ENCODE peak calls at places on chromosomes 7 and 10, in seven cellular contexts. One of them, this sample, is unnamed. For H3K36me3, the result is how much of the 10 kb centered on the place peaks cover.

GRCh38 chr10:43292745-43293676 is 26.1 kb upstream of the RASGEF1A start:
- DNase-seq in cardiac muscle cell: peak
- DNase-seq in left ventricle myocardium inferior: no peak
- DNase-seq in tibial nerve: peak
- DNase-seq in gastrocnemius medialis: peak
- DNase-seq in SJSA1: peak
- DNase-seq in esophagus muscularis mucosa: no peak
- DNase-seq in this sample: no peak

GRCh38 chr7:30896041-30896440 is 15.6 kb upstream of the AQP1 start:
- DNase-seq in cardiac muscle cell: no peak
- DNase-seq in left ventricle myocardium inferior: no peak
- DNase-seq in tibial nerve: no peak
- DNase-seq in gastrocnemius medialis: no peak
- DNase-seq in SJSA1: no peak
- DNase-seq in esophagus muscularis mucosa: no peak
- DNase-seq in this sample: no peak

GRCh38 chr7:4712371-4713182 is 30.5 kb downstream of the FOXK1 start:
- DNase-seq in cardiac muscle cell: no peak
- DNase-seq in left ventricle myocardium inferior: no peak
- DNase-seq in tibial nerve: no peak
- DNase-seq in gastrocnemius medialis: peak
- DNase-seq in SJSA1: peak
- DNase-seq in esophagus muscularis mucosa: no peak
- DNase-seq in this sample: no peak

GRCh38 chr10:123573236-123574147 is 92.7 kb upstream of the GPR26 start:
- DNase-seq in cardiac muscle cell: peak
- DNase-seq in left ventricle myocardium inferior: peak
- DNase-seq in tibial nerve: no peak
- DNase-seq in gastrocnemius medialis: no peak
- DNase-seq in SJSA1: no peak
- DNase-seq in esophagus muscularis mucosa: no peak
- DNase-seq in this sample: no peak

GRCh38 chr7:28093617-28094232 is 86.9 kb downstream of the JAZF1 start:
- DNase-seq in cardiac muscle cell: peak
- DNase-seq in left ventricle myocardium inferior: peak
- DNase-seq in tibial nerve: peak
- DNase-seq in gastrocnemius medialis: no peak
- DNase-seq in SJSA1: peak
- DNase-seq in esophagus muscularis mucosa: no peak
- DNase-seq in this sample: no peak

GRCh38 chr7:851204-851603 is 18.9 kb downstream of the SUN1 start:
- DNase-seq in cardiac muscle cell: no peak
- DNase-seq in left ventricle myocardium inferior: no peak
- DNase-seq in tibial nerve: no peak
- DNase-seq in gastrocnemius medialis: no peak
- DNase-seq in SJSA1: no peak
- DNase-seq in esophagus muscularis mucosa: no peak
- DNase-seq in this sample: no peak

GRCh38 chr10:5076615-5077014 is 17.6 kb upstream of the AKR1C3 start:
- DNase-seq in cardiac muscle cell: no peak
- DNase-seq in left ventricle myocardium inferior: no peak
- DNase-seq in tibial nerve: no peak
- DNase-seq in gastrocnemius medialis: no peak
- DNase-seq in SJSA1: no peak
- DNase-seq in esophagus muscularis mucosa: no peak
- DNase-seq in this sample: no peak

GRCh38 chr7:126791306-126791705 is 461.4 kb downstream of the GRM8 start:
- DNase-seq in cardiac muscle cell: no peak
- DNase-seq in left ventricle myocardium inferior: no peak
- DNase-seq in tibial nerve: no peak
- DNase-seq in gastrocnemius medialis: no peak
- DNase-seq in SJSA1: no peak
- DNase-seq in esophagus muscularis mucosa: no peak
- DNase-seq in this sample: peak

GRCh38 chr10:79360499-79361342 is 13.5 kb downstream of the PPIF start:
- DNase-seq in cardiac muscle cell: no peak
- DNase-seq in left ventricle myocardium inferior: no peak
- DNase-seq in tibial nerve: no peak
- DNase-seq in gastrocnemius medialis: no peak
- DNase-seq in SJSA1: peak
- DNase-seq in esophagus muscularis mucosa: no peak
- DNase-seq in this sample: no peak

GRCh38 chr10:99630439-99630838 is 10.2 kb upstream of the SLC25A28 start:
- DNase-seq in cardiac muscle cell: no peak
- DNase-seq in left ventricle myocardium inferior: no peak
- DNase-seq in tibial nerve: no peak
- DNase-seq in gastrocnemius medialis: no peak
- DNase-seq in SJSA1: no peak
- DNase-seq in esophagus muscularis mucosa: no peak
- DNase-seq in this sample: no peak

GRCh38 chr10:125114761-125115391 is 45.5 kb downstream of the CTBP2 start:
- DNase-seq in cardiac muscle cell: no peak
- DNase-seq in left ventricle myocardium inferior: no peak
- DNase-seq in tibial nerve: no peak
- DNase-seq in gastrocnemius medialis: no peak
- DNase-seq in SJSA1: no peak
- DNase-seq in esophagus muscularis mucosa: no peak
- DNase-seq in this sample: no peak

GRCh38 chr10:122446668-122447410 is 7.6 kb upstream of the ARMS2 start:
- DNase-seq in cardiac muscle cell: no peak
- DNase-seq in left ventricle myocardium inferior: no peak
- DNase-seq in tibial nerve: no peak
- DNase-seq in gastrocnemius medialis: no peak
- DNase-seq in SJSA1: no peak
- DNase-seq in esophagus muscularis mucosa: no peak
- DNase-seq in this sample: no peak

GRCh38 chr10:70115948-70116682 is 16.5 kb downstream of the AIFM2 start:
- DNase-seq in cardiac muscle cell: peak
- DNase-seq in left ventricle myocardium inferior: peak
- DNase-seq in tibial nerve: no peak
- DNase-seq in gastrocnemius medialis: no peak
- DNase-seq in SJSA1: peak
- DNase-seq in esophagus muscularis mucosa: no peak
- DNase-seq in this sample: no peak

GRCh38 chr7:66356277-66356721 is 151.2 kb downstream of the TPST1 start:
- DNase-seq in cardiac muscle cell: no peak
- DNase-seq in left ventricle myocardium inferior: no peak
- DNase-seq in tibial nerve: no peak
- DNase-seq in gastrocnemius medialis: no peak
- DNase-seq in SJSA1: peak
- DNase-seq in esophagus muscularis mucosa: no peak
- DNase-seq in this sample: no peak

GRCh38 chr7:5077740-5078139 is 32.1 kb downstream of the RBAK start:
- DNase-seq in cardiac muscle cell: no peak
- DNase-seq in left ventricle myocardium inferior: no peak
- DNase-seq in tibial nerve: no peak
- DNase-seq in gastrocnemius medialis: no peak
- DNase-seq in SJSA1: no peak
- DNase-seq in esophagus muscularis mucosa: no peak
- DNase-seq in this sample: no peak

GRCh38 chr7:159033956-159034938 is 110.4 kb downstream of the VIPR2 start:
- DNase-seq in cardiac muscle cell: no peak
- DNase-seq in left ventricle myocardium inferior: no peak
- DNase-seq in tibial nerve: no peak
- DNase-seq in gastrocnemius medialis: no peak
- DNase-seq in SJSA1: no peak
- DNase-seq in esophagus muscularis mucosa: peak
- DNase-seq in this sample: no peak

GRCh38 chr7:100965723-100966541 is 3.4 kb upstream of the MUC12 start:
- DNase-seq in cardiac muscle cell: peak
- DNase-seq in left ventricle myocardium inferior: peak
- DNase-seq in tibial nerve: no peak
- DNase-seq in gastrocnemius medialis: no peak
- DNase-seq in SJSA1: peak
- DNase-seq in esophagus muscularis mucosa: no peak
- DNase-seq in this sample: no peak
- H3K4me3 ChIP-seq in cardiac muscle cell: peak
- H3K4me3 ChIP-seq in left ventricle myocardium inferior: peak
- H3K4me3 ChIP-seq in tibial nerve: no peak
- H3K4me3 ChIP-seq in gastrocnemius medialis: peak
- H3K4me3 ChIP-seq in SJSA1: no peak
- H3K4me3 ChIP-seq in esophagus muscularis mucosa: peak
- H3K4me3 ChIP-seq in this sample: no peak

DNA sequence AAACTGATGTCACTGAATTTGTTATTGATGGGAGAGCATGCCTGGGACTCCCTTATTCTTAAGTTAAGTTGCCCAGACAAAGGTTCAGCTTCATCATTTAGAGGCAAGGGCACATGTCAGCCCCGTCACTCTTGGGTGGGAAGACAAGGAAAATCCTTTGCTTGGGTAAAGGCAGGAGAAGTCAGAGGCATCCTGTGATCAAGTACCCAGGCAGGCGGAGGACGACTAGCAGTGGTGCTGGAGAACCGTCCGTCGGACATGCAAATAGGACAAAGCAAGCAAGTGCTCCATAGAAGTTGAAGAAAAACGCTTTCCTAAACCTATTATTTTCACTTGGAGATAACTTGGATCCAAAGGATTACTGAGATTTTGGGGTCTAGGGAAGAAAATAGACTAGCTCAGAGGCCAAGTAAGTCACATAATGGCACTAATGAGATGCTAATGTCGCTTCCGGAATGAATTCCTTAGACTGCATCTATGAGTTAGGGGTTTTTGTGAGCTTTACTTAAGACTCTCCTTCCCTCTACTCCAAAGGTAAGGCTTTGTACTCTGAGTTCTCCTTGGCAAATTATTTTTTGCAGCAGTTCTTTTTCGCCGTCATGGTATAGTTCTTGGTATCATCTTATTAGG is 143.8 kb upstream of the KLF14 start:
- DNase-seq in cardiac muscle cell: no peak
- DNase-seq in left ventricle myocardium inferior: no peak
- DNase-seq in tibial nerve: no peak
- DNase-seq in gastrocnemius medialis: no peak
- DNase-seq in SJSA1: no peak
- DNase-seq in esophagus muscularis mucosa: no peak
- DNase-seq in this sample: no peak
- H3K36me3 ChIP-seq in cardiac muscle cell: under half
- H3K36me3 ChIP-seq in left ventricle myocardium inferior: half or more
- H3K36me3 ChIP-seq in tibial nerve: under half
- H3K36me3 ChIP-seq in gastrocnemius medialis: under half
- H3K36me3 ChIP-seq in SJSA1: half or more
- H3K36me3 ChIP-seq in esophagus muscularis mucosa: under half
- H3K36me3 ChIP-seq in this sample: under half

GRCh38 chr10:96697026-96697425 is 23.3 kb downstream of the PIK3AP1 start:
- DNase-seq in cardiac muscle cell: no peak
- DNase-seq in left ventricle myocardium inferior: no peak
- DNase-seq in tibial nerve: no peak
- DNase-seq in gastrocnemius medialis: no peak
- DNase-seq in SJSA1: no peak
- DNase-seq in esophagus muscularis mucosa: no peak
- DNase-seq in this sample: no peak

GRCh38 chr10:96695975-96696634 is 24.2 kb downstream of the PIK3AP1 start:
- DNase-seq in cardiac muscle cell: no peak
- DNase-seq in left ventricle myocardium inferior: no peak
- DNase-seq in tibial nerve: no peak
- DNase-seq in gastrocnemius medialis: no peak
- DNase-seq in SJSA1: no peak
- DNase-seq in esophagus muscularis mucosa: no peak
- DNase-seq in this sample: no peak

GRCh38 chr10:96697438-96697837 is 22.9 kb downstream of the PIK3AP1 start:
- DNase-seq in cardiac muscle cell: no peak
- DNase-seq in left ventricle myocardium inferior: no peak
- DNase-seq in tibial nerve: no peak
- DNase-seq in gastrocnemius medialis: no peak
- DNase-seq in SJSA1: no peak
- DNase-seq in esophagus muscularis mucosa: no peak
- DNase-seq in this sample: no peak

GRCh38 chr10:96693431-96693830 is 26.9 kb downstream of the PIK3AP1 start:
- DNase-seq in cardiac muscle cell: no peak
- DNase-seq in left ventricle myocardium inferior: no peak
- DNase-seq in tibial nerve: no peak
- DNase-seq in gastrocnemius medialis: no peak
- DNase-seq in SJSA1: no peak
- DNase-seq in esophagus muscularis mucosa: no peak
- DNase-seq in this sample: no peak

DNA sequence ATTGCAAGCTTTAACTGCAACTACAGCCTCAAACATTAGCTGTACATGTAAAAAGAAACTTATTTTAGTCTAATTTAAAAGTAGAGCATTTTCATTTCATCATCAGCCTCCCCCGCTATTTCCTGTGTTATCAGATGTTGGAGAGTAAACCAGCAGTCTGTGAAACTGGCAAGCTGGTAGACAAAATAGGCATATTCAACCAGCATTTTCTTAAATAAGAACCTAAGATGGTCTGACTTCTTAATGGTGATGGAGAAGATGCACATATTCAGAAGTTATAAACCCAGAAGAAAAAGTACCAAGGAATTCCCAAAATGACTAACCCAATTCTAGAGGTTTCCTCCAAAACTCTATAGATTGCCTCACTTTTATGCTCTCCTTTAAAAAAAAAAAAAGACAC is 24.9 kb downstream of the PIK3AP1 start:
- DNase-seq in cardiac muscle cell: no peak
- DNase-seq in left ventricle myocardium inferior: no peak
- DNase-seq in tibial nerve: no peak
- DNase-seq in gastrocnemius medialis: no peak
- DNase-seq in SJSA1: no peak
- DNase-seq in esophagus muscularis mucosa: no peak
- DNase-seq in this sample: no peak
- H3K4me3 ChIP-seq in cardiac muscle cell: no peak
- H3K4me3 ChIP-seq in left ventricle myocardium inferior: no peak
- H3K4me3 ChIP-seq in tibial nerve: no peak
- H3K4me3 ChIP-seq in gastrocnemius medialis: no peak
- H3K4me3 ChIP-seq in SJSA1: no peak
- H3K4me3 ChIP-seq in esophagus muscularis mucosa: no peak
- H3K4me3 ChIP-seq in this sample: no peak

GRCh38 chr10:94489976-94490788 is 55.4 kb upstream of the HELLS start:
- DNase-seq in cardiac muscle cell: no peak
- DNase-seq in left ventricle myocardium inferior: no peak
- DNase-seq in tibial nerve: no peak
- DNase-seq in gastrocnemius medialis: no peak
- DNase-seq in SJSA1: no peak
- DNase-seq in esophagus muscularis mucosa: no peak
- DNase-seq in this sample: no peak
- H3K36me3 ChIP-seq in cardiac muscle cell: under half
- H3K36me3 ChIP-seq in left ventricle myocardium inferior: under half
- H3K36me3 ChIP-seq in tibial nerve: under half
- H3K36me3 ChIP-seq in gastrocnemius medialis: under half
- H3K36me3 ChIP-seq in SJSA1: under half
- H3K36me3 ChIP-seq in esophagus muscularis mucosa: under half
- H3K36me3 ChIP-seq in this sample: under half

GRCh38 chr7:129143724-129144094 is 798 bp upstream of the TSPAN33 start:
- DNase-seq in cardiac muscle cell: no peak
- DNase-seq in left ventricle myocardium inferior: no peak
- DNase-seq in tibial nerve: no peak
- DNase-seq in gastrocnemius medialis: no peak
- DNase-seq in SJSA1: no peak
- DNase-seq in esophagus muscularis mucosa: no peak
- DNase-seq in this sample: no peak
- H3K4me3 ChIP-seq in cardiac muscle cell: peak
- H3K4me3 ChIP-seq in left ventricle myocardium inferior: peak
- H3K4me3 ChIP-seq in tibial nerve: no peak
- H3K4me3 ChIP-seq in gastrocnemius medialis: peak
- H3K4me3 ChIP-seq in SJSA1: no peak
- H3K4me3 ChIP-seq in esophagus muscularis mucosa: no peak
- H3K4me3 ChIP-seq in this sample: no peak

This sample was measured in kidney epithelial cell.